ENCODE peak calls at places on chromosomes 6 and 20, in four cellular contexts. F is body of pancreas, M is esophagus squamous epithelium, A is esophagus muscularis mucosa. J is an unnamed sample.

GRCh38 chr6:169038691-169039090 is 215.0 kb downstream of the THBS2 start:
- DNase-seq in F (no peak), M (no peak), A (no peak), J (no peak)

GRCh38 chr20:37229300-37229699 is 32.3 kb downstream of the GHRH start:
- DNase-seq in F (no peak), M (no peak), A (no peak), J (no peak)

GRCh38 chr20:61328906-61329558 is 77.0 kb downstream of the CDH4 start:
- DNase-seq in F (no peak), M (no peak), A (no peak), J (no peak)

GRCh38 chr6:100463685-100464161 is 998 bp downstream of the SIM1 start:
- DNase-seq in F (no peak), M (no peak), A (peak), J (no peak)

GRCh38 chr6:13863699-13864155 is 49.4 kb upstream of the MCUR1 start:
- DNase-seq in F (no peak), M (no peak), A (no peak), J (no peak)

GRCh38 chr20:57582432-57583288 is 21.8 kb downstream of the PCK1 start:
- DNase-seq in F (peak), M (no peak), A (no peak), J (peak)

GRCh38 chr20:26208296-26209091 is 511.8 kb upstream of the ZNF337 start:
- DNase-seq in F (peak), M (no peak), A (no peak), J (no peak)

GRCh38 chr20:52269327-52269726 is 77.7 kb upstream of the ZFP64 start:
- DNase-seq in F (no peak), M (no peak), A (no peak), J (no peak)

GRCh38 chr20:21583486-21584168 is 69.8 kb upstream of the NKX2-2 start:
- DNase-seq in F (no peak), M (no peak), A (no peak), J (no peak)

GRCh38 chr6:132122871-132123270 is 171.7 kb upstream of the CCN2 start:
- DNase-seq in F (no peak), M (no peak), A (no peak), J (no peak)

GRCh38 chr6:162229093-162229492 is 498.5 kb downstream of the PRKN start:
- DNase-seq in F (no peak), M (no peak), A (no peak), J (no peak)

GRCh38 chr6:7047966-7048365 is 59.8 kb upstream of the RREB1 start:
- DNase-seq in F (no peak), M (no peak), A (no peak), J (no peak)

GRCh38 chr6:82275686-82276085 is 28.1 kb upstream of the IBTK start:
- DNase-seq in F (no peak), M (no peak), A (no peak), J (no peak)

GRCh38 chr6:114115659-114116058 is 144.7 kb upstream of the HDAC2 start:
- DNase-seq in F (no peak), M (no peak), A (no peak), J (no peak)

GRCh38 chr6:91276315-91276714 is 689.4 kb upstream of the MAP3K7 start:
- DNase-seq in F (no peak), M (no peak), A (no peak), J (no peak)

GRCh38 chr20:49285813-49286494 is 8.1 kb upstream of the ZNFX1 start:
- DNase-seq in F (no peak), M (no peak), A (no peak), J (no peak)
- TF ChIP-seq POLR2A in F (no peak), M (no peak), A (no peak), J (no peak)

DNA sequence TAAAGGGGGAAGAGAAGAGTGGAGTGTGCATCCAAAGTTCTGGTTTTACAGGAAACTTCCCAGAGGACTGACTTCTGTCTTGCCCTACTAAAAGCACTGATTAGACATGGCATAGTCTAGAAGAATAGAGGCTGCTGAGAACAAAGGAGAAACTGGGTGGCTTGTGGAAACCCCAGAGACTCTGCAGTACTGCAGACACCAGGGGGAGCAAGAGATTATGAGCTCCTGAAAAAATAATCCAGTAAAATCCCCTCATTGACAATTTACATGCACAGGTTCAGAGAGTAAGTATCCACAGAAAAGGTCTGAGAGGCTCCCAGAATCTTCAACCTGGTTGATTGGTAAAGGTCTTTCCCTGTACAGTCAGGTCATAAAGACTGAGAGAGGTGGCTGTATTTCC is 48.7 kb upstream of the CLVS2 start:
- DNase-seq in F (no peak), M (no peak), A (no peak), J (no peak)
- TF ChIP-seq CTCF in F (no peak), M (no peak), A (no peak), J (no peak)

GRCh38 chr6:161137320-161137719 is 136.5 kb downstream of the AGPAT4 start:
- DNase-seq in F (no peak), M (no peak), A (peak), J (no peak)
- TF ChIP-seq POLR2A in F (no peak), M (no peak), A (no peak), J (no peak)

DNA sequence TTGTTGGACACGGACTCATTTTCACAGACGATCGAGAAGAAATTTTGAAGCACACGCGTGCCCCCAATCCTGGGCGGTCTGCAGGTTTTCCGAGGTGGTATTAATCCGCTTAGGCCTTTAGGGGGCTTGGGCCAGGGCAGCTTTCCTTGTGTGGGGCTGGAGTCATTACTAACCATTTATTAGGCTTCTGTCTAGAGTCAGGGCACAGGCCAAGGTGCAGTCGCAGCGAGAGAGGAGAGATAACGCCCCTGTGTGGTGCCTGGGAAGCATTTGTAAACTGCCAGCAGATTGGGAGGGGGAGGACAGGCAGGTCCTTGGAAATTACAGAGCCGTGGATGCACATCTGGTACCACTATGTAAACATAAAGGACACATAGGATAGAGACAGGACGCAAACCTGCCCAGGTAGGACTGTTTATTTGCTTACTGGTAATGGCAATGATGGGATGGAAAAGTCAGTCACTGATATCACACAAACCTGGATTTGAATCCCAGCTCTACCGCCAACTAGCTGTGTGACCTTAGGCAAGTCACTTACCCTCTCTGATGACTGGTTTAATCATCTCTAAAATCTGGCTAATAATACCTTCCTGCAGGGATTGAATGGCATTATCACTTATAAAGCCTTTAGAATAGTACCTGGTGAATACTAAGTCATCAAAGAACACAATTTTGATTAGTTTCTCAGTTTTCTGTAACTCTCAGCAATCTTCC is 76.4 kb downstream of the TMEM242 start:
- DNase-seq in F (no peak), M (no peak), A (no peak), J (no peak)
- TF ChIP-seq CTCF in F (no peak), M (no peak), A (no peak), J (no peak)

GRCh38 chr6:54897462-54898189 is 51.1 kb downstream of the FAM83B start:
- DNase-seq in F (no peak), M (no peak), A (no peak), J (no peak)
- TF ChIP-seq POLR2A in F (no peak), M (no peak), A (no peak), J (no peak)

DNA sequence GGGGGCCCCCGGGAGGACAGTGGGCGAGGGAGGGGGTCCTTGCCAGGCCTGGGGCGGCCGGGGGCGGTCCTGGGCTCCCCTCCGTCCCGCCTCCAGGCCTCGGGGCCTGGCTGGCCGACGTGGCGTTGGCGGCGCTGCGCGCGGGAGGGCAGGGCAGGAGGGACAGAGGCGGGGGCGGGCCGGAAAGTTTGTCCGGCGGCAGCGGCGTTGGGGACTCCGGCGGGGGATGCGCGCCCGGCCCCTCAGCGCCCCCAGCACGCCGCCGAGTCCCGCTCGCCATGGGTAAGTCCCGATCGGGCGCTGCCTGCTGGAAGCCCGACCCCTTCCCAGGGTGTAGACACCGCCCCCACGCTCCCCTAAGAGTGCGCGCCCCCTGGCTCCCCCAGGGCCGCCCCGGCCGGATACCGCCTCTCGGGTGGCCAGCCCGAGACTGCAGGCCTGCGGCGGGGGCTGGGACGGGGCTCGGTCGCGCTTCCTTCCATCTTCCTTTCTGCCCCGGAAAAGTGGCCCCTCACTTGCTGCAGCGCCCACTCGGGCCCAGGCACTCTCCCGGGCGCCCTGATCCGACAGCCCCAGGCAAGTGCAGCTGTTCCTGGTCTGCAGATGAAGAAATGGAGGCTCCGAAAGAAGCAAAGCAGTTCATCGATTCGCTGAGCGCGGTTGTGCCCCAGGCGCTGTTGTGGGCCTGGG is at the start of gene SLC2A10:
- DNase-seq in F (peak), M (no peak), A (no peak), J (peak)
- TF ChIP-seq CTCF in F (no peak), M (no peak), A (no peak), J (peak)

DNA sequence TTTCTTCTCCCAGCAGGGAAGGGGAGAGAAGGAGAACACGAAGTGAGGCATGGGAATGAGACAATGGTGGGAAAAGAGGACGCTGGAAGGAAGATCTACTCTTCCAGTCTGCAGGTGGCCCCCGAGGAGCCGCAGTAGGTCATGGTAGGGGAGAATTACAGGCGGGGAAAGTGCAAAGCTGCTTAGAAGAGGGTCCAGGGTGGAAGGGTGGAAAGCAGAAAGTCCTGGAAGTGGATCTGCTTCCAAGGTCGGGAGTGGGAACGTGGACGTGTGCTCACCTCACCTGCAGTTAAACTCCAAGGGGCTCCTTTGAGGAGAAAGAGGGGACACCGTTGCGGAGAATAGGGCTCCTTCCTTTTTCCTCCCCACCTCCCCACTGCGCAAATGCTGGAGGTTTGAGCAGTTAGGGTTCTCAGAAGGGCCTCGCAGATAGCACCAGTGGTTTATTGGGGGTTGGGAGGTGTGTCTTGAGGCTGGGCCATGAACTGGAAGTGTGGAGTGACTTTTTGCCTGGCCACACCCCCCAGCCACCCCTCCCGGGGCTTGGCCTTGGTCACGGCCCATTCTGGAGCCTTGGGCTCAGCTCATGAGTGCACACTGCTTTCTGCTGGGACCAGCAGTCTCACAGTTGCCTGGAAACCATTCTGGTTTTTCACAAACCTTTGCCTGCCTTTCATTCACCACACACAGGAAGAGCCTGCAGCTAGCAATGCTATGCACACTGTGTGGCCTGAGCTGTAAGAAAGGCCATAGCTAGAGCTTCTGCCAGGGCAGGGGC is 100.4 kb upstream of the MLN start:
- DNase-seq in F (peak), M (no peak), A (no peak), J (no peak)
- TF ChIP-seq POLR2A in F (no peak), M (no peak), A (no peak), J (no peak)

DNA sequence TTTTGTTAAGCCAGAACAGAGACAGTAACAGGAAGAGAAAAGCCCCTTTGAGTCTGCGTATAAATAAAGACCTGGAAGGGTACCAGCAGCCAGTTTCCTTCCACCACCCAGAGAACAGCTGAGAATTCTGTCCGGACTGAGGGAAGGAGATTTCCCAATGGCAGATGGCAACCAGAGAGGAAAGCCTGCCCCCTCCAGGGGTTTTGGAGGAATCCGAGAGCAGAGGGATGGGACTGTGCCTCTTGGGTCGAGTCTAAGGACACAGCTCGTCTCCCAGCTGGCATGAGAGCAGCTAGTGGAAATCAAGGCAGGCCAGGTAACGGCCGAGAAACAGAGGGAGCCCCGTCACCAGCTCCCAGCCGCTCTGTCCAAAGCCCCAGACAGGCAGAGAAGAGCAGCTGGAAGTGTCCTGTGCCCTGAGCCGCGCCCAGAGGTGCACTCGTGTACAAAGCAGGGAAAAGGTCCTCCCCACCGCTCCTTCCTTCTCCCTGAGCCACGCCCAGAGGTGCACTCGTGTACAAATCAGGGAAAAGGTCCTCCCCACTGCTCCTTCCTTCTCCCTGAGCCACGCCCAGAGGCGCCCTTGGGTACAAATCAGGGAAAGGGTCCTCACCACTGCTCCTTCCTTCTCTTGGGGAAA is 134.0 kb upstream of the SNX9 start:
- DNase-seq in F (no peak), M (no peak), A (no peak), J (no peak)
- TF ChIP-seq CTCF in F (no peak), M (no peak), A (no peak), J (no peak)

GRCh38 chr6:43669050-43669921 is 18.3 kb downstream of the MRPS18A start:
- DNase-seq in F (peak), M (no peak), A (no peak), J (peak)

GRCh38 chr6:43671801-43672690 is 15.5 kb downstream of the MRPS18A start:
- DNase-seq in F (peak), M (no peak), A (no peak), J (no peak)

GRCh38 chr6:43670623-43670986 is 17.0 kb downstream of the MRPS18A start:
- DNase-seq in F (no peak), M (no peak), A (no peak), J (no peak)

GRCh38 chr6:43669922-43670622 is 17.5 kb downstream of the MRPS18A start:
- DNase-seq in F (no peak), M (no peak), A (no peak), J (no peak)

GRCh38 chr6:43671011-43671800 is 16.4 kb downstream of the MRPS18A start:
- DNase-seq in F (no peak), M (no peak), A (no peak), J (no peak)
- TF ChIP-seq POLR2A in F (no peak), M (no peak), A (no peak), J (no peak)